ENCODE peak calls at places on chromosomes 12 and 14, in ten cellular contexts. M, E, Y, A, N, T, C, Q, S and G are unnamed samples.
A peak's percentile ranks its signal among the peaks of the same experiment; 100 is the strongest.

GRCh38 chr14:103899833-103900232 is 28.4 kb upstream of the TDRD9 start:
- DNase-seq in C (no peak), Y (no peak), Q (no peak), T (no peak), S (no peak), E (no peak), N (no peak), M (no peak), A (no peak), G (no peak)

GRCh38 chr12:65655074-65655493 is 169.2 kb upstream of the HMGA2 start:
- DNase-seq in Q (no peak), N (no peak), S (no peak), M (no peak), Y (peak; percentile 42), A (no peak), E (no peak), C (no peak), T (no peak), G (peak; percentile 45)

GRCh38 chr14:76484355-76484754 is 108.4 kb downstream of the ESRRB start:
- DNase-seq in S (no peak), E (no peak), A (no peak), T (no peak), N (no peak), Q (no peak), Y (no peak), C (no peak), M (no peak), G (no peak)

GRCh38 chr12:60257063-60257462 is 661.2 kb downstream of the SLC16A7 start:
- DNase-seq in A (no peak), T (no peak), N (no peak), Q (no peak), S (no peak), C (no peak), E (no peak), Y (peak; percentile 81), M (no peak), G (peak; percentile 74)

GRCh38 chr14:55446833-55447232 is 6.4 kb upstream of the TBPL2 start:
- DNase-seq in T (no peak), A (peak; percentile 39), M (no peak), Q (no peak), Y (peak; percentile 72), C (no peak), S (no peak), E (no peak), N (no peak), G (peak; percentile 92)

GRCh38 chr12:115149685-115150378 is 465.9 kb upstream of the TBX3 start:
- DNase-seq in E (no peak), N (peak; percentile 87), M (no peak), Y (peak; percentile 90), S (no peak), Q (no peak), C (no peak), A (peak; percentile 67), T (no peak), G (peak; percentile 56)

GRCh38 chr14:20555845-20556244 is 5.0 kb downstream of the RNASE9 start:
- DNase-seq in C (no peak), A (no peak), Y (no peak), Q (no peak), T (no peak), S (no peak), N (no peak), E (no peak), M (no peak), G (no peak)

GRCh38 chr12:103771466-103771865 is 69.6 kb downstream of the NT5DC3 start:
- DNase-seq in S (no peak), E (no peak), Y (peak; percentile 56), T (no peak), M (no peak), A (no peak), C (no peak), N (no peak), Q (peak; percentile 18), G (peak; percentile 29)

GRCh38 chr12:57886590-57887363 is 40.2 kb upstream of the CTDSP2 start:
- DNase-seq in N (no peak), A (no peak), C (no peak), Y (no peak), M (peak; percentile 44), T (no peak), Q (no peak), S (no peak), E (no peak), G (no peak)

GRCh38 chr12:69988601-69989194 is 163.7 kb downstream of the MYRFL start:
- DNase-seq in N (peak; percentile 59), A (peak; percentile 22), M (no peak), Q (no peak), S (no peak), E (no peak), Y (peak; percentile 20), T (no peak), C (no peak), G (peak; percentile 50)

GRCh38 chr12:27823038-27823437 is 43.0 kb upstream of the MANSC4 start:
- DNase-seq in Y (no peak), N (no peak), Q (no peak), E (no peak), M (no peak), T (no peak), C (no peak), A (no peak), S (no peak), G (no peak)

GRCh38 chr12:122093098-122093883 is 14.7 kb downstream of the MLXIP start:
- DNase-seq in N (no peak), M (no peak), Q (no peak), T (no peak), S (no peak), Y (no peak), A (no peak), C (no peak), E (no peak), G (no peak)

GRCh38 chr12:64186789-64187188 is 35.3 kb downstream of the KICS2 start:
- DNase-seq in M (no peak), E (no peak), C (no peak), Q (no peak), S (no peak), T (no peak), A (no peak), Y (peak; percentile 31), N (no peak), G (peak; percentile 81)

GRCh38 chr12:12927211-12928079 is 24.5 kb downstream of the GPRC5D start:
- DNase-seq in Q (peak; percentile 66), S (peak; percentile 6), N (no peak), A (no peak), Y (no peak), T (peak; percentile 77), C (peak; percentile 49), M (peak; percentile 83), E (peak; percentile 22), G (peak; percentile 81)